ENCODE peak calls at places on chromosomes 11 and 22, in four cellular contexts. A, O, K and X are unnamed samples.

GRCh38 chr22:43931771-43932170 is 8.2 kb downstream of the PNPLA3 start:
- DNase-seq in A (no peak), O (no peak), K (no peak), X (no peak)

GRCh38 chr22:41482319-41482935 is 13.5 kb downstream of the ACO2 start:
- DNase-seq in A (no peak), O (peak; percentile 11), K (no peak), X (no peak)

GRCh38 chr11:68960299-68961071 is 20.3 kb downstream of the MRGPRD start:
- DNase-seq in A (no peak), O (no peak), K (no peak), X (no peak)

GRCh38 chr11:86737752-86738151 is 62.6 kb upstream of the PRSS23 start:
- DNase-seq in A (no peak), O (no peak), K (no peak), X (peak; percentile 32)

GRCh38 chr11:72244317-72245231 is 598 bp upstream of the PHOX2A start:
- DNase-seq in A (no peak), O (no peak), K (no peak), X (no peak)

GRCh38 chr11:111631034-111631665 is 28.9 kb downstream of the SIK2 start:
- DNase-seq in A (no peak), O (no peak), K (no peak), X (no peak)

GRCh38 chr22:32803020-32803758 is 1.7 kb downstream of the TIMP3 start:
- DNase-seq in A (no peak), O (no peak), K (no peak), X (no peak)

GRCh38 chr22:37503850-37504249 is 15.4 kb downstream of the CARD10 start:
- DNase-seq in A (peak; percentile 73), O (no peak), K (no peak), X (no peak)

GRCh38 chr11:33259869-33260268 is 2.7 kb downstream of the HIPK3 start:
- DNase-seq in A (no peak), O (no peak), K (no peak), X (no peak)

GRCh38 chr22:49968831-49969661 is 8.5 kb downstream of the PIM3 start:
- DNase-seq in A (no peak), O (no peak), K (peak; percentile 9), X (no peak)

GRCh38 chr11:133978816-133979215 is 22.0 kb upstream of the IGSF9B start:
- DNase-seq in A (no peak), O (no peak), K (no peak), X (no peak)

GRCh38 chr11:77793972-77794371 is 26.6 kb downstream of the RSF1 start:
- DNase-seq in A (no peak), O (no peak), K (no peak), X (no peak)

GRCh38 chr22:50713571-50714056 is 24.4 kb upstream of the ACR start:
- DNase-seq in A (no peak), O (no peak), K (peak; percentile 92), X (no peak)

GRCh38 chr11:112377946-112378345 is 117.3 kb upstream of the PLET1 start:
- DNase-seq in A (no peak), O (no peak), K (no peak), X (no peak)

GRCh38 chr11:10911907-10912306 is 54.1 kb upstream of the ZBED5 start:
- DNase-seq in A (no peak), O (no peak), K (no peak), X (no peak)

GRCh38 chr11:72609045-72609444 is 65.2 kb downstream of the PDE2A start:
- DNase-seq in A (no peak), O (no peak), K (no peak), X (no peak)

GRCh38 chr11:74702383-74703007 is 28.7 kb downstream of the CHRDL2 start:
- DNase-seq in A (peak; percentile 67), O (peak; percentile 69), K (peak; percentile 63), X (peak; percentile 34)

GRCh38 chr11:71504526-71504925 is 22.5 kb upstream of the KRTAP5-7 start:
- DNase-seq in A (no peak), O (no peak), K (no peak), X (no peak)

GRCh38 chr11:75155570-75156422 is 4.9 kb downstream of the SLCO2B1 start:
- DNase-seq in A (no peak), O (peak; percentile 2), K (no peak), X (no peak)

DNA sequence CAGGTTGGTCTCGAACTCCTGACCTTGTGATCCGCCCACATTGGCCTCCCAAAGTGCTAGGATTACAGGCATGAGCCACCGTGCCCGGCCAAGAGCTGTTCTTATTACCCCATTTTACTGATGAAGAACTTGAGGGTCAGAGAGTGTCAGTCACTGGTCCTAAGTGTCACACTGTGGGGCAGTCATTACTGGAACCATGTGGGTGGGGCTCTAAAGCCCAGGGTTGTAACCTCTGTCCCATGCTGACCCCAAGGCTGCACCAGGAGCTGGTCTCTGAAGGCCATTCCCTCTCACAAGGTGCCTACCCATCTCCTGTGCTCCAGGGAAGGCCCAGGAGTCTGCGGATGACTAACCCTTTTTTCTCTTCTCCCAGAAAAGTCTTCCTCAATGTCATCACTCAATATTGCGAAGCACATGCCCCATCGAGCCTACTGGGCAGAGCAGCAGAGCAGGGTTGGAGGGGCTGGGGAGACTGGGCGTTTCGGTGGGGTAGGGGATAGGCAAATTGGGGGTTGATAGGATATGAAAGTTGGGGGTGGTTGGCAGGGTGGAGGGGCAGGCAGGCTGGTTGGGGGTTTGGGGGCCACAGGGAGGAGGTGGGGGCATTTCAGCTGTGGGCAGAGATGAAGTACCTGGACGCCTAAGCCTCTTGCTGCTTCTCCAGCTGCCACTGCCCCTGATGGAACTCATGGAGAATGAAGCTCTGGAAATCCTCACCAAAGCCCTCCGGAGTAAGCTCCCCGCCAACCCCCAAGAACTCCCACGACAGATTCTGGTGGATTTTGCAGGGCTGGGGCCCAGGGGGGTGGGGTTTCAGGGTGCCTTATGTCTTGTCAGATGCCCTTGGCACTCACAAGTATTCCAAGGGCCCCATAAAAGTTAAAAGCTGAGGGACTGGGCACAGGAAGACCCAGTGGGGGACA is 2.0 kb upstream of the ESRRA start:
- DNase-seq in A (no peak), O (no peak), K (no peak), X (no peak)
- H3K4me3 ChIP-seq in A (no peak overlapping the region), O (no peak overlapping the region), K (peak overlapping the region; percentile 74), X (no peak overlapping the region)

GRCh38 chr22:30946354-30946753 is 22.2 kb downstream of the MORC2 start:
- DNase-seq in A (no peak), O (no peak), K (no peak), X (no peak)

GRCh38 chr22:30949934-30950660 is 18.5 kb downstream of the MORC2 start:
- DNase-seq in A (no peak), O (no peak), K (no peak), X (no peak)

GRCh38 chr22:30948930-30949342 is 19.6 kb downstream of the MORC2 start:
- DNase-seq in A (no peak), O (no peak), K (no peak), X (no peak)

GRCh38 chr22:30947163-30947820 is 21.3 kb downstream of the MORC2 start:
- DNase-seq in A (peak; percentile 37), O (no peak), K (peak; percentile 27), X (no peak)

GRCh38 chr22:30947821-30948454 is 20.6 kb downstream of the MORC2 start:
- DNase-seq in A (no peak), O (peak; percentile 9), K (no peak), X (no peak)
- TF ChIP-seq CTCF in A (peak; percentile 68), O (peak; percentile 49), K (peak; percentile 62), X (peak; percentile 52)

DNA sequence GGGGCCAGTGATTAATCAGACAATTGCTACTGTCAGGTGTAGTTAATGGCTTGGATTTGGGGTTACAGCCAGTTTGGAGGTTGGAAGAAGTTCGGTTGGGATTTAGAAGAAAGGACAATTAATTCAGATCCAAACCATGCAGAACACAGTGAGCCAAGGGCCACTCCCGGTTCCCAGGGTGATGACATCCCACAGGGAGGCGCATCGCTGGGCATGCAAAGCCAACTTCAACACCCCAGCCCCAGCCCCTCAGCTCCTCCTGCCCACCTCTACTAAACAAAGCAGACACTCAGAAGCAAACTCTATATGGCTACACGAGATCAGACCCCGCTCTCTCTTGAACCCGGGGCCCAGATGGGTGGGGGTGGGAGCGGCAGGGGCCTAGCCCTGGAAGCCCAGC is 10.2 kb downstream of the MB start:
- DNase-seq in A (no peak), O (no peak), K (no peak), X (no peak)
- H3K4me3 ChIP-seq in A (no peak overlapping the region), O (no peak overlapping the region), K (no peak overlapping the region), X (no peak overlapping the region)

GRCh38 chr11:8987446-8987845 is 16.4 kb downstream of the NRIP3 start:
- DNase-seq in A (no peak), O (no peak), K (no peak), X (no peak)
- TF ChIP-seq CTCF in A (no peak), O (no peak), K (no peak), X (no peak)

GRCh38 chr11:113876074-113876797 is 864 bp upstream of the USP28 start:
- DNase-seq in A (peak; percentile 12), O (no peak), K (no peak), X (no peak)

GRCh38 chr11:113875414-113876073 is at the start of gene USP28:
- DNase-seq in A (peak; percentile 98), O (peak; percentile 94), K (peak; percentile 97), X (peak; percentile 81)

GRCh38 chr11:113873241-113873626 is 2.1 kb downstream of the USP28 start:
- DNase-seq in A (no peak), O (peak; percentile 58), K (no peak), X (no peak)

GRCh38 chr11:113874920-113875413 is 405 bp downstream of the USP28 start:
- DNase-seq in A (no peak), O (peak; percentile 6), K (peak; percentile 13), X (no peak)

DNA sequence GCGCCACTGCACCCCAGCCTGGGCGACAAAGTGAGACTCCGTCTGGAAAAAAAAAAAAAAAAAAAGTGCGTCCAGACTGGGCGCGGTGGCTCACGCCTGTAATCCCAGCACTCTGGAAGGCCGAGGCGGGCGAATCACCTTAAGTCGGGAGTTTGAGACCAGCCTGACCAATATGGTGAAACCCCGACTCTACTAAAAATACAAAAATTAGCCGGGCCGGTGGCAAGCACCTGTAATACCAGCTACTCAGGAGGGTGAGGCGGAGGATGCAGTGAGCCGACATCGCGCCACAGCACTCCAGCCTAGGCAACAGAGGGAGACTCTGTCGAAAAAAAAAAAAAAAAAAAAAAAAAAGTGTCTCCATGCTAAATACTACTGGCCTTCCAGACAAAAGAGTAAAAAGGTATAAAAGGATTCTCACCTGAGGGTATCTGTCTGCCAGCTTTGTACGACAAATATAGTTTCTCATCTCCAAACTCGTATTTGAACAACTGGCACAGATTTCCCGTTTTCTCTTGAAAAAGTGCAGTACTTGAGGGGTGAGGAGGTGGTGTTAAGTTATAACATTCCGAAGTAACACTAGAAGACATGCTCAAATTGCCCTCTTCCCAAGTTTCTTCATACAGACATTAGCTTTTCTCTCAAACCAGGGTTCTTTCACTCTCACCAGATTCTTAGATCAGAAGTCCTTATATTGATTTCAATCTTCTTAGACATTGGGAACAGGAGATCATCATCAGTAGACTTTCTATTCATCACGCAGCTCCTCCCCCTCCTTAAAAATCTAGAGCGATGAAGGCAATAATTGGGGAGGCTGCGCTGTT is 1.1 kb downstream of the USP28 start:
- DNase-seq in A (no peak), O (no peak), K (no peak), X (no peak)
- H3K4me3 ChIP-seq in A (peak overlapping the region; percentile 77), O (peak overlapping the region; percentile 73), K (peak overlapping the region; percentile 80), X (peak overlapping the region; percentile 61)

DNA sequence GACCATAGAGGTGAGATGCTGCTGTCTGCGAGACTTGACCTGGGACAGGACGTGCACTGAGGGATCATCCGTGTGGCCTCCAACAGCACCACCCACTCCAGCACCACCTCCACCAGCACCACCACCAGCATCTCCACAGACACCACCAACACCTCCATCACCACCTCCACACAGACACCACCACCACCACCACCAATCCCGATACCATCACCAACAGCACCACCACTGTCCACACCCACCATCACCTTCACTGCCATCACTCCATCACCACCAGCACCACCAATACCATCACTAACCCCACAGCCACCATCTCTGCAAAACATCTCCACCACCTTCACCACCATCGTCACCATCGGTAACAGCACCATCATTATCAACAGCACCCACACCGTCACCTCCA is 26.6 kb upstream of the SLC22A12 start:
- DNase-seq in A (no peak), O (no peak), K (no peak), X (no peak)
- TF ChIP-seq CTCF in A (no peak), O (no peak), K (no peak), X (no peak)